ENCODE peak calls at places on chromosomes 13 and 19, in four cellular contexts. Y is heart left ventricle, A is mammary epithelial cell, X is PC-3. Q is an unnamed sample. For H3K9me3, the result is how much of the 10 kb centered on the place peaks cover.

GRCh38 chr19:17946965-17947784 is 14.4 kb downstream of the CCDC124 start:
- DNase-seq in Y (no peak), A (no peak), X (no peak), Q (peak)

GRCh38 chr13:106163426-106163825 is 372.0 kb downstream of the EFNB2 start:
- DNase-seq in Y (no peak), A (no peak), X (peak), Q (no peak)

GRCh38 chr19:2983351-2984195 is 6.2 kb downstream of the TLE6 start:
- DNase-seq in Y (peak), A (peak), X (peak), Q (no peak)

GRCh38 chr19:34504273-34504808 is 22.8 kb downstream of the WTIP start:
- DNase-seq in Y (no peak), A (no peak), X (no peak), Q (no peak)

GRCh38 chr19:29753190-29753933 is 38.3 kb upstream of the C19orf12 start:
- DNase-seq in Y (no peak), A (no peak), X (no peak), Q (no peak)

GRCh38 chr19:2478324-2478755 is 2.4 kb downstream of the GADD45B start:
- DNase-seq in Y (peak), A (peak), X (peak), Q (peak)

GRCh38 chr13:113996081-113996911 is 22.4 kb upstream of the C13orf46 start:
- DNase-seq in Y (no peak), A (no peak), X (no peak), Q (peak)

GRCh38 chr19:39237200-39238184 is 7.3 kb downstream of the IFNL3 start:
- DNase-seq in Y (no peak), A (peak), X (peak), Q (peak)

GRCh38 chr13:47869780-47870179 is 131.3 kb downstream of the SUCLA2 start:
- DNase-seq in Y (no peak), A (peak), X (no peak), Q (no peak)

GRCh38 chr19:52602931-52603330 is 32.8 kb downstream of the ZNF701 start:
- DNase-seq in Y (no peak), A (peak), X (peak), Q (no peak)

GRCh38 chr13:113239357-113239756 is 29.9 kb downstream of the CUL4A start:
- DNase-seq in Y (no peak), A (no peak), X (no peak), Q (no peak)

GRCh38 chr19:6531163-6531955 is 533 bp downstream of the TNFSF9 start:
- DNase-seq in Y (no peak), A (no peak), X (no peak), Q (no peak)

GRCh38 chr19:11116507-11116906 is 27.2 kb downstream of the LDLR start:
- DNase-seq in Y (no peak), A (no peak), X (no peak), Q (no peak)

GRCh38 chr13:75724742-75725504 is 88.8 kb downstream of the LMO7 start:
- DNase-seq in Y (no peak), A (peak), X (peak), Q (no peak)

GRCh38 chr13:48896312-48896711 is 79.4 kb upstream of the FNDC3A start:
- DNase-seq in Y (no peak), A (peak), X (peak), Q (no peak)

GRCh38 chr19:11530432-11530831 is 1.5 kb upstream of the ECSIT start:
- DNase-seq in Y (peak), A (peak), X (peak), Q (peak)

GRCh38 chr19:5621945-5622464 is 571 bp downstream of the SAFB2 start:
- DNase-seq in Y (peak), A (no peak), X (peak), Q (no peak)

GRCh38 chr19:47095707-47096704 is 17.6 kb downstream of the ZC3H4 start:
- DNase-seq in Y (peak), A (peak), X (peak), Q (no peak)

GRCh38 chr13:74246398-74246975 is 112.3 kb upstream of the KLF12 start:
- DNase-seq in Y (peak), A (no peak), X (no peak), Q (no peak)

GRCh38 chr13:110447801-110448200 is 113.7 kb downstream of the RAB20 start:
- DNase-seq in Y (no peak), A (no peak), X (no peak), Q (no peak)

GRCh38 chr13:50081106-50081898 is 66.1 kb downstream of the KCNRG start:
- DNase-seq in Y (peak), A (no peak), X (no peak), Q (peak)

GRCh38 chr13:66803759-66804456 is 426.2 kb downstream of the PCDH9 start:
- DNase-seq in Y (no peak), A (no peak), X (peak), Q (no peak)

GRCh38 chr19:1141944-1142343 is 32.1 kb downstream of the SBNO2 start:
- DNase-seq in Y (no peak), A (no peak), X (no peak), Q (no peak)

DNA sequence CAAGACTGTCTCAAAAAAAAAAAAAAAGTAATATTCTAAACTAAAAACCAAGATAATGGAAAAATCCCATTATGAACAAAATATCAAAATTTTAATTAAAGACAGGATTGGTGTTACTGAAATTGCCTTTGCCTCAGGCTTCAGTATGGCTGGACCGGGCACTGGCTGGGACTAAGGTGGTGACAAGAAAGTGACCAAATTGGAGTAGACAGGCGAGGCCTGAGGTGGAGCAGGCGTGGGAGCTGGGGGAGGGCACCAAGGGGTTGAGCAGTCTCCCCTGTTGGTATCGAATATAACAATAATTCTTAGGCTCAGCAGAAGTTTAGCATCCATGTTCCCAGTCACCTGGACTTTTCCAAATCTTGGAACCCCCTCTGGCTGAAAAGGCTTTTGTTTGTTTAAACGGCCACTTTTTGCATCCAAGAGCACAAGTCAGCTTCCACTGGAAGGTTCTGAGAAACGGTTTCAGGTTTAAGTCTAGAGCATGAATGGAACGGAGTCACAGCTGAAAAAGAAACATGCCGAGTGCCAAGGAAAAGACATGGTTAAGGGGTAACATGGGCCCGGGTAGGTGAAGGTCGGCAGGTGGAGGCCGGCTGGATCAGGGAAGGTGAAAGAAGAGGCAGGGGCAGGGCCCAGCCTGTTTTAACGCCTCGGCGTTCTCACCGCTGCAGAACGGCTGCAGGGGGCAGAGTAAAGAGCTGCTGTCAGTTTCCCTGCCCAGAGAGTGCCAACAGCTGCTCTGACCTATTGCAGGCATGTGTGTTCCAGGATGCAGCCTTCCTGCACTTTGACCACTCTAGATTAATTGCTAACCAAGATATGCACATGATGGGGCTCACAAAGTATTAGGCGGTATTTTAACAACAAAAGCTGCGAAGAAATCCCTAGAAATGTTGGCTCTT is 104.4 kb downstream of the TM9SF2 start:
- DNase-seq in Y (peak), A (no peak), X (peak), Q (peak)
- TF ChIP-seq CTCF in Y (no peak), A (no peak), X (peak), Q (no peak)

DNA sequence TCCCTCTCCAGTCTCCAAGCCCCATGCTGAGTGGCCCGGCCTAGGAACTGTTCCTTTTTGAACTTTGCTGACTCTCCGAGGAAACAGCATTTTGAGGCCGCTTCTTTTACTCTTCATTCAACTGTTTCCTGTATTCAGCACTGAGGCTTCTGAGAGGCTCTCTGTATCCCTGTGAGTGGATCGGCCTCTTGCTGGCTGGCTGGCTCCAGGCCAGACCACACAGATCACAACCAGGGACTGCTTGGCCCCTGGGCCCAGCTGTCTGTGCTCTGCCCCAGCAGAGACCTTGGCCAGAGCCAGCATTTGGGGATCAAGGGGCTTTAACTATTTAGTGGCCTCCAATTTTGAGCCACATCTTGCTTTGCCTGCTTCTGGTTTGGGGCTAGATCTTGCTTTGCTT is 75.6 kb upstream of the KL start:
- DNase-seq in Y (no peak), A (no peak), X (no peak), Q (no peak)
- H3K9me3 ChIP-seq in Y (under half), A (under half), X (under half), Q (under half)

GRCh38 chr19:33177417-33177976 is 16.6 kb upstream of the LRP3 start:
- DNase-seq in Y (no peak), A (no peak), X (peak), Q (no peak)
- TF ChIP-seq CTCF in Y (peak), A (no peak), X (peak), Q (peak)

DNA sequence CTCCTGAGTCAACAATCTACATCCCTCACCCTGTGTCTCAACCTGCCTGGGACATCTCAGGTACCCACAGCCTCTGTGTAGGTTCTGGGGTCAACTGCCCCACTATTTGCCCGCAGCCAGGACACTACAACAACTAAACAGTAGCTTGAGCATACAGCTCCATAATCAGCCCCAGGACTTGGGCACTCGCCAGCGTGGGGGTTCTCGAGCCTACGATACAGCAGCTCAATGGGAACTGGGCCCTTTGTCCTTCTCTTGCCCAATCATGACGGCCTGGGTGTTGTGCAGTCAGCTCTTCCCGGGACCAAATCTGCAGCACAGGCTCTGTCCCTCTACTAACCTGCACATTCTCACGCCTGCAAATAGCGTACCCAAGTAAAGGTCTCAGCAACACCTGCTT is 1.3 kb downstream of the ZNF180 start:
- DNase-seq in Y (no peak), A (no peak), X (no peak), Q (no peak)
- H3K9me3 ChIP-seq in Y (under half), A (under half), X (under half), Q (half or more)

DNA sequence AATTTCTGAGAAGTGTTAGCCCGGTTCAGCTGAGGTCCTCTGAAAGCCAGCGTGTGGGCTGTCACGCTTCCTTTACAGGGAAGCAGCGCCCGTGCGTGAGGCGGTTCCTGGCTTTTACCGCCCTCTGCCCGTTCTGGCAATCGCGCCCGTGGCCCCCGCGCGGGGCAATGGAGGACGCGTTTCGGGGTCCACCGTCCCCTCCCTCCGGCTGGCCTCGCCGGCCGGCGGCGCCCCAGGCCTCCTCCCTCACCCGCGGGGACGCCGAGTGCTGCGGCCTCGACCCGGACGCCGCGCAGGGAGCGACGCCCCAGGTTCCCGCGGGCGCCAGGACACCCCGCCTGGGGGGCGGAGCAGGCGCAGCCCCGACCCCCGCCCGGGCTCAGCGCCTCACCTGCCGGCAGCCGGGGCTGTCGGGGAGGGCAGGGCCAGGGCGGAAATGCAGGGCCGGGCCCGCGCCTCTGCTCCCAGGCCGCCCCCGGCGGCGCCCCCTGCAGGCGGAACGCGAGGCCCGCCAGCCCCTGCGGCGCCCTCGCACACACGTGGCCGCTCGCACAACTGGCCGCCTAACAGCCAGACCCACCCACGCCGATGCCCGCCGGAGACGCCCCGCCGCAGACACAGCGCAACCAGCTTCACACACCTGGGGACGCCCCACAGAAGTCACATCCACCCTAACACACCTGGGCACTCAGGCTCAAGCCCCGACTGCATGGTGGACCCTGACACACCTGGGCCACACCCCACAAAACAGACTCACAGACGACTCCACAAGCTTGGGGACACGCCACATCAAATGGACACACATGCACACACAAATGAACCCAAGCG is at the start of gene GGACT:
- DNase-seq in Y (peak), A (peak), X (peak), Q (peak)
- TF ChIP-seq CTCF in Y (peak), A (peak), X (peak), Q (peak)

DNA sequence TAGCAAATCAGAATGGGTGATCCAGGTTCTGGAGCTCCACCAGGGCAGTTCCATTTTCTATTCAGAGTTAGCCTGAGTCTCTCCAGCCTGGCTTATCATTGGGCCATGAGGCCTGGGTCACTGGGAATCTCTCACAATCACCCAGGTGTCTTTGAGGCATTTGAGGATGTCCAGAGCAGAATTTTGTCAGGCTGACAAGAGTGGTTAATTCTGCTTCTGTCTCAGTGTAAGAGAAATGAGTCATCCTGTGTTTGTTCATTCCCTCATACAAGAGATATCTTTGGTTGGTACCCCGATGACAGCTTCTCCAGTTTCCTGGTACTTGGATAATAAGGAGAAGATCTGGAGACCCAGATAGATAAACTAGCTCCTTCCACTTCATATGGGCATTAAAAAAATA is 10.4 kb downstream of the ZNF93 start:
- DNase-seq in Y (no peak), A (peak), X (no peak), Q (no peak)
- H3K9me3 ChIP-seq in Y (under half), A (under half), X (under half), Q (under half)

GRCh38 chr13:60795219-60795618 is 398.2 kb downstream of the TDRD3 start:
- DNase-seq in Y (no peak), A (no peak), X (no peak), Q (no peak)
- TF ChIP-seq CTCF in Y (no peak), A (no peak), X (no peak), Q (no peak)

DNA sequence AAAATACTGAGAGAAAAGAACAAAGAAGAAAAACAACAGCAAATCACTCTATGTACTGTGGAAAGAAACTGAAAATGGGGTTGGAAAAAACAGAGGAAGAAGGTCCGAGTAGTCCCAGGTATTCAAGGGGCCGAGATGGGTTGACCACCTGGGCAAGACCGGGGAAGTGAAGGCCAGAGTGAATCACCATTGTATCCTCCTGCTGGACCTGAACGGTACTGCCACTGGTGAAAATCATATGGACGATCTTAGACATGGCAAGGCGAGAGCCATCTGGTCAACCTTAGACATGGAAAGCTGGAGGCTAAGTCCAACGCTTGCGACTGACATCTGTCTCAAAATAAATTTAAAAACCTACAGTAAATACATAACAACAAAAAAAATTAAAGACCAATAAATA is 44.4 kb upstream of the ZNF91 start:
- DNase-seq in Y (no peak), A (no peak), X (no peak), Q (no peak)
- H3K9me3 ChIP-seq in Y (under half), A (under half), X (under half), Q (half or more)

GRCh38 chr13:26707122-26708006 is 53.2 kb downstream of the GPR12 start:
- DNase-seq in Y (no peak), A (peak), X (peak), Q (no peak)
- TF ChIP-seq CTCF in Y (peak), A (peak), X (peak), Q (peak)

GRCh38 chr13:45133396-45134118 is 13.2 kb downstream of the GTF2F2 start:
- DNase-seq in Y (no peak), A (no peak), X (no peak), Q (no peak)
- H3K9me3 ChIP-seq in Y (under half), A (under half), X (under half), Q (under half)